ENCODE peak calls at places on chromosomes 13 and 19, in four cellular contexts. One of them, this sample, is unnamed.

GRCh38 chr19:801861-802496 is 4.7 kb downstream of the PTBP1 start:
- DNase-seq in heart left ventricle: peak; percentile 60
- DNase-seq in Caco-2: no peak
- DNase-seq in breast epithelium: no peak
- DNase-seq in this sample: no peak

GRCh38 chr19:38557205-38557799 is 60.5 kb downstream of the MAP4K1 start:
- DNase-seq in heart left ventricle: no peak
- DNase-seq in Caco-2: no peak
- DNase-seq in breast epithelium: no peak
- DNase-seq in this sample: no peak

GRCh38 chr13:41546372-41547252 is 89.3 kb downstream of the RGCC start:
- DNase-seq in heart left ventricle: no peak
- DNase-seq in Caco-2: no peak
- DNase-seq in breast epithelium: no peak
- DNase-seq in this sample: no peak

GRCh38 chr19:6233051-6233826 is 46.5 kb downstream of the MLLT1 start:
- DNase-seq in heart left ventricle: peak; percentile 83
- DNase-seq in Caco-2: peak; percentile 19
- DNase-seq in breast epithelium: peak; percentile 69
- DNase-seq in this sample: peak; percentile 35

GRCh38 chr19:38792250-38793111 is 3.5 kb downstream of the LGALS7B start:
- DNase-seq in heart left ventricle: peak; percentile 60
- DNase-seq in Caco-2: no peak
- DNase-seq in breast epithelium: no peak
- DNase-seq in this sample: no peak

GRCh38 chr13:102089722-102090121 is 312.1 kb downstream of the FGF14 start:
- DNase-seq in heart left ventricle: no peak
- DNase-seq in Caco-2: no peak
- DNase-seq in breast epithelium: no peak
- DNase-seq in this sample: no peak

GRCh38 chr19:18590273-18591272 is 2.0 kb downstream of the REX1BD start:
- DNase-seq in heart left ventricle: peak; percentile 49
- DNase-seq in Caco-2: peak; percentile 49
- DNase-seq in breast epithelium: no peak
- DNase-seq in this sample: peak; percentile 51

GRCh38 chr13:107563099-107563925 is 652.0 kb downstream of the LIG4 start:
- DNase-seq in heart left ventricle: no peak
- DNase-seq in Caco-2: no peak
- DNase-seq in breast epithelium: no peak
- DNase-seq in this sample: no peak

GRCh38 chr19:49896863-49897621 is at the start of gene IL4I1:
- DNase-seq in heart left ventricle: peak; percentile 63
- DNase-seq in Caco-2: no peak
- DNase-seq in breast epithelium: no peak
- DNase-seq in this sample: no peak

GRCh38 chr13:79549355-79550106 is 68.6 kb downstream of the NDFIP2 start:
- DNase-seq in heart left ventricle: no peak
- DNase-seq in Caco-2: no peak
- DNase-seq in breast epithelium: no peak
- DNase-seq in this sample: no peak

GRCh38 chr13:98044301-98044700 is 90.8 kb downstream of the IPO5 start:
- DNase-seq in heart left ventricle: no peak
- DNase-seq in Caco-2: no peak
- DNase-seq in breast epithelium: no peak
- DNase-seq in this sample: no peak

GRCh38 chr13:26412263-26412662 is 145.2 kb upstream of the WASF3 start:
- DNase-seq in heart left ventricle: no peak
- DNase-seq in Caco-2: no peak
- DNase-seq in breast epithelium: no peak
- DNase-seq in this sample: no peak

GRCh38 chr19:45117167-45117594 is 24.2 kb downstream of the PPP1R37 start:
- DNase-seq in heart left ventricle: no peak
- DNase-seq in Caco-2: no peak
- DNase-seq in breast epithelium: no peak
- DNase-seq in this sample: no peak

GRCh38 chr19:14479985-14480694 is 5.0 kb upstream of the PTGER1 start:
- DNase-seq in heart left ventricle: no peak
- DNase-seq in Caco-2: no peak
- DNase-seq in breast epithelium: no peak
- DNase-seq in this sample: no peak

GRCh38 chr19:6076675-6077463 is 33.4 kb downstream of the RFX2 start:
- DNase-seq in heart left ventricle: no peak
- DNase-seq in Caco-2: no peak
- DNase-seq in breast epithelium: no peak
- DNase-seq in this sample: no peak

GRCh38 chr19:55441692-55442321 is 1.3 kb downstream of the SHISA7 start:
- DNase-seq in heart left ventricle: no peak
- DNase-seq in Caco-2: no peak
- DNase-seq in breast epithelium: no peak
- DNase-seq in this sample: no peak

GRCh38 chr13:78787189-78787588 is 128.2 kb upstream of the OBI1 start:
- DNase-seq in heart left ventricle: no peak
- DNase-seq in Caco-2: no peak
- DNase-seq in breast epithelium: no peak
- DNase-seq in this sample: no peak

GRCh38 chr13:31172535-31172934 is 10.8 kb upstream of the HSPH1 start:
- DNase-seq in heart left ventricle: no peak
- DNase-seq in Caco-2: peak; percentile 54
- DNase-seq in breast epithelium: no peak
- DNase-seq in this sample: no peak

GRCh38 chr13:23510979-23511735 is 59.1 kb upstream of the TNFRSF19 start:
- DNase-seq in heart left ventricle: no peak
- DNase-seq in Caco-2: peak; percentile 48
- DNase-seq in breast epithelium: no peak
- DNase-seq in this sample: peak; percentile 48

GRCh38 chr13:97445504-97446187 is 11.7 kb downstream of the RAP2A start:
- DNase-seq in heart left ventricle: no peak
- DNase-seq in Caco-2: no peak
- DNase-seq in breast epithelium: no peak
- DNase-seq in this sample: no peak

GRCh38 chr19:47598407-47599349 is 10.3 kb upstream of the BICRA start:
- DNase-seq in heart left ventricle: peak; percentile 48
- DNase-seq in Caco-2: peak; percentile 85
- DNase-seq in breast epithelium: no peak
- DNase-seq in this sample: peak; percentile 33

GRCh38 chr13:97238432-97238831 is 16.3 kb downstream of the MBNL2 start:
- DNase-seq in heart left ventricle: no peak
- DNase-seq in Caco-2: no peak
- DNase-seq in breast epithelium: no peak
- DNase-seq in this sample: no peak

GRCh38 chr13:46609726-46610125 is 56.8 kb downstream of the LRCH1 start:
- DNase-seq in heart left ventricle: no peak
- DNase-seq in Caco-2: peak; percentile 61
- DNase-seq in breast epithelium: no peak
- DNase-seq in this sample: no peak

GRCh38 chr19:21569497-21569870 is 64.1 kb downstream of the ZNF429 start:
- DNase-seq in heart left ventricle: peak; percentile 74
- DNase-seq in Caco-2: no peak
- DNase-seq in breast epithelium: no peak
- DNase-seq in this sample: peak; percentile 49

GRCh38 chr13:102903659-102904407 is 58.0 kb downstream of the ERCC5 start:
- DNase-seq in heart left ventricle: no peak
- DNase-seq in Caco-2: no peak
- DNase-seq in breast epithelium: no peak
- DNase-seq in this sample: no peak

GRCh38 chr13:72643339-72643989 is 84.0 kb downstream of the MZT1 start:
- DNase-seq in heart left ventricle: peak; percentile 47
- DNase-seq in Caco-2: peak; percentile 70
- DNase-seq in breast epithelium: no peak
- DNase-seq in this sample: no peak

GRCh38 chr13:40187324-40187795 is 479.1 kb downstream of the FOXO1 start:
- DNase-seq in heart left ventricle: no peak
- DNase-seq in Caco-2: no peak
- DNase-seq in breast epithelium: no peak
- DNase-seq in this sample: no peak

GRCh38 chr13:113315992-113316391 is 19.0 kb downstream of the LAMP1 start:
- DNase-seq in heart left ventricle: no peak
- DNase-seq in Caco-2: no peak
- DNase-seq in breast epithelium: no peak
- DNase-seq in this sample: no peak

GRCh38 chr13:95882121-95882520 is 171.1 kb downstream of the UGGT2 start:
- DNase-seq in heart left ventricle: no peak
- DNase-seq in Caco-2: no peak
- DNase-seq in breast epithelium: no peak
- DNase-seq in this sample: no peak

GRCh38 chr13:84211048-84211447 is 328.8 kb upstream of the SLITRK1 start:
- DNase-seq in heart left ventricle: no peak
- DNase-seq in Caco-2: no peak
- DNase-seq in breast epithelium: no peak
- DNase-seq in this sample: no peak

GRCh38 chr13:50125556-50126377 is 110.5 kb downstream of the KCNRG start:
- DNase-seq in heart left ventricle: peak; percentile 96
- DNase-seq in Caco-2: peak; percentile 91
- DNase-seq in breast epithelium: peak; percentile 90
- DNase-seq in this sample: peak; percentile 97

GRCh38 chr19:53870485-53870844 is 2.8 kb downstream of the MYADM start:
- DNase-seq in heart left ventricle: no peak
- DNase-seq in Caco-2: no peak
- DNase-seq in breast epithelium: no peak
- DNase-seq in this sample: no peak

GRCh38 chr13:86000546-86000945 is 201.3 kb upstream of the SLITRK6 start:
- DNase-seq in heart left ventricle: no peak
- DNase-seq in Caco-2: no peak
- DNase-seq in breast epithelium: no peak
- DNase-seq in this sample: no peak

GRCh38 chr13:75792526-75793187 is 156.5 kb downstream of the LMO7 start:
- DNase-seq in heart left ventricle: no peak
- DNase-seq in Caco-2: peak; percentile 89
- DNase-seq in breast epithelium: no peak
- DNase-seq in this sample: no peak

GRCh38 chr13:73074101-73074500 is 15.3 kb downstream of the KLF5 start:
- DNase-seq in heart left ventricle: no peak
- DNase-seq in Caco-2: no peak
- DNase-seq in breast epithelium: no peak
- DNase-seq in this sample: no peak

GRCh38 chr19:4524808-4525562 is 6.7 kb upstream of the PLIN4 start:
- DNase-seq in heart left ventricle: peak; percentile 71
- DNase-seq in Caco-2: peak; percentile 66
- DNase-seq in breast epithelium: no peak
- DNase-seq in this sample: no peak

GRCh38 chr19:22144394-22144793 is 52.4 kb downstream of the ZNF676 start:
- DNase-seq in heart left ventricle: no peak
- DNase-seq in Caco-2: no peak
- DNase-seq in breast epithelium: no peak
- DNase-seq in this sample: no peak

DNA sequence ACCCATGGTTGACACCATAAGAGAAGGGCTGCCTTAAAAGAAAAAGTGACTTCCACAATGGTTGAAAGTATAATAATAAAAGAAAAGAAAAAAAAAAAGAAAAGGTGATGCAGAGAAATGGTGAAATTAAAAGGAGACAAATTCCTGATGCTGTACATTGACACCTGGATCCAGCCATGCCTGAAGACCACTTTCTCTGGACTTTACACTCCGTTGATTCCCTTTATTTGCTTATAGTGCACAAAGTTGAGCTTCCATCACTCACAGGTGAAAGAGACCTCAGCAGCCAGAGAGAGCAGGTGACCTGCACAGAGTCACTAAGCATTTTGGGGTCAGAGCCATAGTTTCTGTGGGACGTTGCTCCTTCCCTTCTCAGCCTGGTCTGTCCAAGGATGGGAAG is 12.2 kb upstream of the OR10H5 start:
- DNase-seq in heart left ventricle: no peak
- DNase-seq in Caco-2: no peak
- DNase-seq in breast epithelium: no peak
- DNase-seq in this sample: no peak
- H3K4me1 ChIP-seq in heart left ventricle: no peaks in the 10 kb centered on the region
- H3K4me1 ChIP-seq in Caco-2: no peaks in the 10 kb centered on the region
- H3K4me1 ChIP-seq in breast epithelium: peaks cover 3% of the 10 kb centered on the region
- H3K4me1 ChIP-seq in this sample: peaks cover 5% of the 10 kb centered on the region

GRCh38 chr19:44007473-44007872 is 4.7 kb downstream of the ZNF230 start:
- DNase-seq in heart left ventricle: no peak
- DNase-seq in Caco-2: no peak
- DNase-seq in breast epithelium: no peak
- DNase-seq in this sample: no peak

GRCh38 chr19:44005968-44006367 is 3.2 kb downstream of the ZNF230 start:
- DNase-seq in heart left ventricle: no peak
- DNase-seq in Caco-2: no peak
- DNase-seq in breast epithelium: no peak
- DNase-seq in this sample: no peak

GRCh38 chr19:44010468-44010867 is 7.7 kb downstream of the ZNF230 start:
- DNase-seq in heart left ventricle: no peak
- DNase-seq in Caco-2: no peak
- DNase-seq in breast epithelium: no peak
- DNase-seq in this sample: no peak
- H3K4me3 ChIP-seq in heart left ventricle: no peak overlapping the region
- H3K4me3 ChIP-seq in Caco-2: no peak overlapping the region
- H3K4me3 ChIP-seq in breast epithelium: no peak overlapping the region
- H3K4me3 ChIP-seq in this sample: no peak overlapping the region

DNA sequence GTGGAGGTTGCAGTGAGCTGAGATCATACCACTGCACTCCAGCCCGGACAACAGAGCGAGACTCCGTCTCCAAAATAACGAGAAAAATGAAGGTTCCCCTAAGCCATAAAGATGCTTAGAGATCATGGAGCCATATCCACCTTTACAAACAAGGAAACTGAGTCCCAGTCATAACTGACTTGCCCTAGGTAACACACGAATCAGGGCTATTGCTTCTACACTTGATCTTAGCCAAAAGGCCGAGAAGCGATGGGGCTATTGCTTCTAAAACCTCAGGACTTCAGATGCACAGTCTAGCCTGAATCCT is 3.2 kb downstream of the DBP start:
- DNase-seq in heart left ventricle: no peak
- DNase-seq in Caco-2: no peak
- DNase-seq in breast epithelium: no peak
- DNase-seq in this sample: no peak
- H3K4me1 ChIP-seq in heart left ventricle: peaks cover 20% of the 10 kb centered on the region
- H3K4me1 ChIP-seq in Caco-2: peaks cover 45% of the 10 kb centered on the region
- H3K4me1 ChIP-seq in breast epithelium: peaks cover 7% of the 10 kb centered on the region
- H3K4me1 ChIP-seq in this sample: peaks cover 60% of the 10 kb centered on the region

GRCh38 chr19:51873097-51873496 is 14.7 kb downstream of the ZNF577 start:
- DNase-seq in heart left ventricle: no peak
- DNase-seq in Caco-2: no peak
- DNase-seq in breast epithelium: no peak
- DNase-seq in this sample: no peak
- H3K4me3 ChIP-seq in heart left ventricle: no peak overlapping the region
- H3K4me3 ChIP-seq in Caco-2: no peak overlapping the region
- H3K4me3 ChIP-seq in breast epithelium: no peak overlapping the region
- H3K4me3 ChIP-seq in this sample: no peak overlapping the region

DNA sequence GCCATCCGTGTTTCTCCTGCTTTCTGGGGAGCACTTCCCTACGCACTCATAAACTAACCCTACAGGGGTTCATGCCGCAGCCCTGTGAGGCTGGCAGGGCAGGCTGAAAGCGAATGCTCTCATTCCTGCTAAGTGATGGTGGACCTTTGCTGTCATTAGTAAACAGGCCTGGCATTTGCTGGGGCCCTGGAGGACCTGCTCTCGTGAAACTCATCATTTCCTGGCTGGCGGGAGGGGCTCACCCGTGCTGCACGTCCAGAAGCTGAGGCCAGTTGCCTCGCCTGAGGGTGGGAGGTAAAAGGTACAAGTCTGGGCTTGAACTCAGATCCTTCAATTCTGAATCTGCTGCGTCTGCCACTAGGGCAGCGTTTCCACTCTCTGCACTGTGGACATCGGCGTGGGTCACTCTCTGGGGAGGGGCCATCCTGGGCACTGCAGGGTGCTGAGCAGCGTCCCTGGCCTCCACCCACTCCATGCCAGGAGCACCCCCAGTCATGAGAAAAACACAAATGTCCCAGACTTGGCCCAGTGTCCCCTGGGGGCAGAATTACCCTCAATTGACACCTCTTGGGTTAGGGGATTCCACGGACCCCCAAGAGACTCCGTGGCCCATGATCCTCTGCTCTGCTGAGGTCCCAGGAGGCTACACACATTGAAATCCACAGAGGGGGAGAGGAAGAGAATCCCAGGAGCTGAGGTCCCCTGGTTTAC is 7.0 kb downstream of the MOB3A start:
- DNase-seq in heart left ventricle: no peak
- DNase-seq in Caco-2: no peak
- DNase-seq in breast epithelium: no peak
- DNase-seq in this sample: no peak
- H3K4me1 ChIP-seq in heart left ventricle: peaks cover 4% of the 10 kb centered on the region
- H3K4me1 ChIP-seq in Caco-2: peaks cover 4% of the 10 kb centered on the region
- H3K4me1 ChIP-seq in breast epithelium: peaks cover 17% of the 10 kb centered on the region
- H3K4me1 ChIP-seq in this sample: peaks cover 44% of the 10 kb centered on the region